ENCODE peak calls at places on chromosomes 7 and 10, in nine cellular contexts. E, U, N, T, X, W, H, I and K are unnamed samples.

GRCh38 chr7:29480456-29480855 is 83.2 kb upstream of the PRR15 start:
- DNase-seq in H (no peak), X (no peak), U (no peak), I (no peak), E (peak), T (no peak), N (no peak), W (no peak), K (no peak)

GRCh38 chr7:44108768-44109750 is 4.9 kb downstream of the AEBP1 start:
- DNase-seq in E (no peak), U (no peak), I (no peak), W (no peak), X (no peak), T (no peak), N (no peak), H (no peak), K (no peak)

GRCh38 chr7:44824894-44825526 is 22.9 kb downstream of the H2AZ2 start:
- DNase-seq in X (no peak), T (peak), N (no peak), H (no peak), W (no peak), I (no peak), U (no peak), E (no peak), K (no peak)

GRCh38 chr10:33087922-33088321 is 129.9 kb upstream of the ITGB1 start:
- DNase-seq in E (no peak), H (no peak), N (no peak), I (no peak), W (no peak), U (no peak), X (no peak), T (no peak), K (peak)

GRCh38 chr7:90595801-90596683 is at the start of gene CDK14:
- DNase-seq in I (peak), X (peak), U (peak), N (no peak), E (peak), W (peak), H (no peak), T (peak), K (peak)

GRCh38 chr10:113301342-113301984 is 251.4 kb upstream of the HABP2 start:
- DNase-seq in H (no peak), I (no peak), W (no peak), N (no peak), E (no peak), X (no peak), T (peak), U (no peak), K (no peak)

GRCh38 chr10:101301111-101301731 is 52.7 kb upstream of the BTRC start:
- DNase-seq in X (no peak), E (peak), I (no peak), W (no peak), T (peak), U (no peak), N (no peak), H (no peak), K (peak)

GRCh38 chr7:31134246-31135188 is 82.4 kb downstream of the ADCYAP1R1 start:
- DNase-seq in H (peak), E (peak), T (peak), N (peak), X (no peak), W (peak), U (peak), I (peak), K (peak)

GRCh38 chr7:33129806-33130153 is 416 bp downstream of the BBS9 start:
- DNase-seq in T (no peak), H (no peak), U (no peak), W (no peak), X (no peak), I (no peak), E (no peak), N (no peak), K (peak)

GRCh38 chr10:45473126-45473525 is 99.1 kb downstream of the ALOX5 start:
- DNase-seq in N (no peak), T (no peak), I (no peak), H (no peak), E (no peak), W (no peak), U (no peak), X (no peak), K (no peak)

GRCh38 chr7:98372993-98373392 is 27.9 kb downstream of the BAIAP2L1 start:
- DNase-seq in W (peak), U (no peak), E (no peak), I (no peak), T (peak), H (no peak), X (no peak), N (peak), K (peak)

GRCh38 chr10:59109826-59110225 is 66.6 kb upstream of the PHYHIPL start:
- DNase-seq in I (no peak), N (no peak), X (no peak), H (no peak), E (no peak), W (no peak), U (no peak), T (no peak), K (no peak)

GRCh38 chr7:123941391-123942180 is 16.5 kb downstream of the SPAM1 start:
- DNase-seq in N (no peak), H (no peak), X (no peak), I (no peak), T (no peak), W (no peak), U (no peak), E (no peak), K (no peak)

GRCh38 chr10:45505336-45505735 is 131.3 kb downstream of the ALOX5 start:
- DNase-seq in N (no peak), E (no peak), X (no peak), I (no peak), H (no peak), W (no peak), T (no peak), U (no peak), K (no peak)

GRCh38 chr7:106346678-106347217 is 62.0 kb upstream of the NAMPT start:
- DNase-seq in E (no peak), H (peak), N (peak), I (peak), U (no peak), T (peak), X (no peak), W (peak), K (peak)

GRCh38 chr10:30691601-30692015 is 62.1 kb upstream of the LYZL2 start:
- DNase-seq in E (no peak), X (no peak), U (no peak), N (peak), T (peak), H (no peak), W (peak), I (no peak), K (no peak)

GRCh38 chr10:69914373-69915268 is 112.9 kb downstream of the COL13A1 start:
- DNase-seq in U (peak), T (peak), I (peak), X (peak), W (peak), N (peak), H (peak), E (peak), K (peak)

GRCh38 chr10:44963772-44964633 is 4.4 kb downstream of the RASSF4 start:
- DNase-seq in W (no peak), X (peak), T (no peak), H (no peak), E (peak), I (no peak), N (no peak), U (peak), K (peak)

GRCh38 chr10:112221545-112221944 is 38.0 kb upstream of the GPAM start:
- DNase-seq in H (no peak), W (no peak), E (no peak), U (no peak), T (peak), N (no peak), I (no peak), X (no peak), K (no peak)

GRCh38 chr10:12675171-12675570 is 325.8 kb downstream of the CAMK1D start:
- DNase-seq in T (no peak), X (no peak), H (no peak), E (no peak), W (no peak), N (no peak), U (no peak), I (no peak), K (no peak)

GRCh38 chr7:10888861-10889260 is 84.8 kb upstream of the PHF14 start:
- DNase-seq in I (no peak), T (no peak), X (no peak), H (no peak), U (no peak), W (no peak), E (no peak), N (no peak), K (no peak)

GRCh38 chr10:70585555-70586243 is 16.8 kb downstream of the PRF1 start:
- DNase-seq in X (no peak), T (no peak), H (no peak), N (no peak), W (no peak), I (peak), E (no peak), U (peak), K (no peak)

GRCh38 chr7:137890449-137890916 is 43.7 kb upstream of the DGKI start:
- DNase-seq in N (no peak), X (no peak), U (no peak), T (no peak), H (no peak), E (peak), I (no peak), W (no peak), K (no peak)

GRCh38 chr10:124768791-124769190 is 22.9 kb downstream of the EEF1AKMT2 start:
- DNase-seq in E (no peak), W (no peak), X (no peak), H (no peak), I (no peak), U (no peak), N (no peak), T (no peak), K (no peak)

GRCh38 chr7:79272938-79273337 is 180.5 kb downstream of the MAGI2 start:
- DNase-seq in X (no peak), W (peak), E (no peak), T (no peak), U (no peak), N (no peak), I (no peak), H (no peak), K (no peak)

GRCh38 chr7:21967500-21968099 is 21.9 kb upstream of the CDCA7L start:
- DNase-seq in U (no peak), I (no peak), T (no peak), H (no peak), X (no peak), W (peak), E (no peak), N (no peak), K (peak)

GRCh38 chr7:37942934-37943610 is 22.6 kb downstream of the EPDR1 start:
- DNase-seq in I (no peak), U (peak), W (peak), N (no peak), H (no peak), E (peak), X (no peak), T (no peak), K (peak)

GRCh38 chr10:61588770-61589211 is 73.9 kb upstream of the CABCOCO1 start:
- DNase-seq in E (no peak), X (no peak), T (peak), H (no peak), I (no peak), N (no peak), U (no peak), W (no peak), K (peak)

GRCh38 chr7:2567663-2568238 is 9.0 kb downstream of the IQCE start:
- DNase-seq in N (no peak), I (no peak), H (no peak), W (peak), U (no peak), T (peak), X (no peak), E (peak), K (no peak)

GRCh38 chr7:114086906-114087651 is 168.3 kb upstream of the PPP1R3A start:
- DNase-seq in W (peak), T (peak), U (peak), X (no peak), E (no peak), N (no peak), H (no peak), I (no peak), K (peak)

GRCh38 chr7:67813621-67814292 is 817.1 kb downstream of the TYW1 start:
- DNase-seq in E (no peak), I (no peak), T (no peak), U (no peak), X (no peak), W (no peak), H (no peak), N (no peak), K (no peak)